ENCODE peak calls at places on chromosomes 4 and X, in six cellular contexts. N, G, B, E, J and T are unnamed samples. For H3K36me3 and H3K27me3, the result is how much of the 10 kb centered on the place peaks cover.

GRCh38 chrX:46376246-46376885 is 168.9 kb downstream of the ZNF674 start:
- DNase-seq in N (peak), G (no peak), B (no peak), E (no peak), J (no peak), T (peak)

GRCh38 chrX:151177141-151178027 is 1.0 kb downstream of the GPR50 start:
- DNase-seq in N (no peak), G (no peak), B (no peak), E (no peak), J (no peak), T (peak)

GRCh38 chrX:81263067-81263466 is 61.2 kb downstream of the SH3BGRL start:
- DNase-seq in N (no peak), G (no peak), B (no peak), E (no peak), J (no peak), T (no peak)

GRCh38 chr4:47744843-47745382 is 93.0 kb downstream of the CORIN start:
- DNase-seq in N (no peak), G (no peak), B (no peak), E (no peak), J (no peak), T (no peak)

GRCh38 chr4:65791807-65792308 is 121.6 kb upstream of the EPHA5 start:
- DNase-seq in N (peak), G (no peak), B (no peak), E (no peak), J (no peak), T (no peak)

GRCh38 chr4:16029329-16029728 is 54.5 kb downstream of the PROM1 start:
- DNase-seq in N (peak), G (no peak), B (no peak), E (no peak), J (no peak), T (no peak)

GRCh38 chr4:13844740-13845139 is 217.2 kb upstream of the BOD1L1 start:
- DNase-seq in N (no peak), G (no peak), B (no peak), E (no peak), J (no peak), T (no peak)

GRCh38 chr4:88007304-88008132 is at the start of gene PKD2:
- DNase-seq in N (peak), G (peak), B (peak), E (peak), J (peak), T (peak)

GRCh38 chr4:121077496-121077895 is 5.2 kb upstream of the NDNF start:
- DNase-seq in N (no peak), G (no peak), B (peak), E (no peak), J (no peak), T (no peak)

GRCh38 chrX:36436286-36436860 is 516.8 kb downstream of the CFAP47 start:
- DNase-seq in N (no peak), G (no peak), B (no peak), E (no peak), J (no peak), T (no peak)

GRCh38 chrX:36431819-36432218 is 512.3 kb downstream of the CFAP47 start:
- DNase-seq in N (peak), G (no peak), B (no peak), E (no peak), J (no peak), T (no peak)

GRCh38 chrX:36434521-36434920 is 515.0 kb downstream of the CFAP47 start:
- DNase-seq in N (no peak), G (no peak), B (no peak), E (no peak), J (no peak), T (no peak)
- H3K4me3 ChIP-seq in N (no peak), G (no peak), B (no peak), E (no peak), J (no peak), T (no peak)

GRCh38 chr4:82680834-82681233 is 117.8 kb downstream of the SCD5 start:
- DNase-seq in N (no peak), G (no peak), B (no peak), E (no peak), J (no peak), T (no peak)

GRCh38 chr4:82681759-82682158 is 116.8 kb downstream of the SCD5 start:
- DNase-seq in N (no peak), G (no peak), B (no peak), E (no peak), J (no peak), T (no peak)

GRCh38 chr4:82678046-82678445 is 116.3 kb upstream of the TMEM150C start:
- DNase-seq in N (no peak), G (no peak), B (no peak), E (no peak), J (no peak), T (no peak)

GRCh38 chr4:82679531-82679930 is 117.7 kb upstream of the TMEM150C start:
- DNase-seq in N (no peak), G (no peak), B (no peak), E (no peak), J (no peak), T (no peak)

DNA sequence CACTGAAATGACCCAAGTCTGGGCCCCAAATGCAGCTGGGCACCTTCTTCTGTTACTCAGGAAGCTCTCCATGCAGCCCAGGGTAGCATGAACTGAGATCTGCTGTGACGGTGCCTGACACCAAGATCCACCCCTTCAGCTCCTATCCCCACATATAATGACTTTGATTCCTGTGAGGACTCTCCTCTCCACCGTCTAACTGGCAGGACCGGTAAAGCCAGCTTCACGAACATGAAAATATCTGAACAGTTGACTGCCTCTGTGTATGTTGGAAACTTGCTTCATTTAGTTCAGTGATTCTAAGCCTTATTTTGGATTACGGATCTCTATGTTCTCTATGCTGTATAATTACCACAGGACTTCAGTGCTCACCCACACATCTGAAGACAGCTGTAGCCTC is 115.5 kb upstream of the TMEM150C start:
- DNase-seq in N (no peak), G (no peak), B (no peak), E (no peak), J (no peak), T (no peak)
- H3K36me3 ChIP-seq in N (under half), G (under half), B (under half), E (under half), J (under half), T (under half)

GRCh38 chr4:44447563-44448504 is 775 bp downstream of the KCTD8 start:
- DNase-seq in N (peak), G (peak), B (peak), E (peak), J (no peak), T (peak)
- H3K27me3 ChIP-seq in N (under half), G (under half), B (under half), E (under half), J (under half), T (under half)

GRCh38 chr4:183758006-183758734 is 99.1 kb downstream of the TRAPPC11 start:
- DNase-seq in N (no peak), G (no peak), B (no peak), E (peak), J (peak), T (no peak)
- H3K4me3 ChIP-seq in N (no peak), G (no peak), B (no peak), E (peak), J (no peak), T (no peak)

GRCh38 chrX:120536056-120536455 is 24.7 kb downstream of the CUL4B start:
- DNase-seq in N (no peak), G (no peak), B (no peak), E (no peak), J (no peak), T (no peak)

GRCh38 chrX:120534413-120535205 is 26.2 kb downstream of the CUL4B start:
- DNase-seq in N (no peak), G (no peak), B (no peak), E (no peak), J (no peak), T (no peak)
- H3K36me3 ChIP-seq in N (under half), G (under half), B (under half), E (half or more), J (half or more), T (under half)

GRCh38 chrX:107775000-107775733 is 420 bp downstream of the TSC22D3 start:
- DNase-seq in N (no peak), G (no peak), B (no peak), E (no peak), J (no peak), T (no peak)

GRCh38 chrX:107776649-107777535 is 641 bp upstream of the NCBP2L start:
- DNase-seq in N (peak), G (peak), B (peak), E (peak), J (peak), T (peak)

GRCh38 chrX:107777536-107777832 is at the start of gene NCBP2L:
- DNase-seq in N (no peak), G (no peak), B (no peak), E (no peak), J (no peak), T (no peak)

GRCh38 chrX:107773906-107774435 is 1.6 kb downstream of the TSC22D3 start:
- DNase-seq in N (no peak), G (no peak), B (no peak), E (no peak), J (no peak), T (no peak)

GRCh38 chrX:107775734-107776511 is at the start of gene TSC22D3:
- DNase-seq in N (peak), G (peak), B (peak), E (peak), J (peak), T (peak)
- H3K27me3 ChIP-seq in N (under half), G (under half), B (under half), E (under half), J (under half), T (under half)

GRCh38 chr4:83012631-83013419 is 2.2 kb upstream of the LIN54 start:
- DNase-seq in N (peak), G (peak), B (peak), E (peak), J (peak), T (peak)

GRCh38 chr4:83010522-83011318 is at the start of gene LIN54:
- DNase-seq in N (peak), G (peak), B (peak), E (peak), J (peak), T (peak)

GRCh38 chr4:83011779-83012630 is 1.4 kb upstream of the LIN54 start:
- DNase-seq in N (no peak), G (peak), B (peak), E (peak), J (no peak), T (peak)

GRCh38 chr4:83013420-83013867 is 2.8 kb upstream of the LIN54 start:
- DNase-seq in N (no peak), G (no peak), B (no peak), E (no peak), J (no peak), T (no peak)

GRCh38 chr4:83013931-83014330 is 3.3 kb upstream of the LIN54 start:
- DNase-seq in N (no peak), G (no peak), B (no peak), E (no peak), J (no peak), T (no peak)
- H3K4me3 ChIP-seq in N (peak), G (peak), B (peak), E (peak), J (peak), T (no peak)